ENCODE peak calls at places on chromosome 13, in ten cellular contexts. S is pancreas; F is CD4-positive, alpha-beta memory T cell; O is aorta; B is psoas muscle; Y is tibial nerve; H is colonic mucosa; P is lower lobe of right lung; J is IMR-90; X is PC-9. N is an unnamed sample. For H3K4me1, the result is how much of the 10 kb centered on the place peaks cover.

GRCh38 chr13:24168392-24168750 is 7.9 kb downstream of the SPATA13 start:
- DNase-seq in S (no peak), F (no peak), O (no peak), B (no peak), Y (no peak), H (no peak), P (no peak), J (no peak), X (no peak), N (no peak)

GRCh38 chr13:50740052-50740741 is 103.3 kb downstream of the DLEU7 start:
- DNase-seq in S (no peak), F (no peak), O (no peak), B (no peak), Y (no peak), H (no peak), P (no peak), J (no peak), X (no peak), N (no peak)

GRCh38 chr13:96817336-96817941 is 176.8 kb downstream of the OXGR1 start:
- DNase-seq in S (no peak), F (no peak), O (no peak), B (no peak), Y (no peak), H (no peak), P (no peak), J (peak), X (no peak), N (no peak)

GRCh38 chr13:27125357-27126282 is 46.0 kb downstream of the USP12 start:
- DNase-seq in S (no peak), F (no peak), O (no peak), B (no peak), Y (no peak), H (no peak), P (no peak), J (no peak), X (no peak), N (peak)

GRCh38 chr13:51856027-51856736 is 5.6 kb upstream of the CCDC70 start:
- DNase-seq in S (no peak), F (no peak), O (no peak), B (no peak), Y (no peak), H (peak), P (no peak), J (no peak), X (peak), N (no peak)

GRCh38 chr13:32211788-32212187 is 103.4 kb downstream of the ZAR1L start:
- DNase-seq in S (no peak), F (no peak), O (no peak), B (no peak), Y (no peak), H (no peak), P (no peak), J (peak), X (no peak), N (no peak)

GRCh38 chr13:94177041-94177440 is 302.4 kb downstream of the DCT start:
- DNase-seq in S (no peak), F (no peak), O (no peak), B (no peak), Y (no peak), H (no peak), P (no peak), J (no peak), X (no peak), N (no peak)

GRCh38 chr13:35810286-35810685 is 320.9 kb downstream of the DCLK1 start:
- DNase-seq in S (no peak), F (no peak), O (no peak), B (no peak), Y (no peak), H (no peak), P (no peak), J (no peak), X (no peak), N (no peak)

GRCh38 chr13:25630327-25630726 is 258.6 kb downstream of the ATP8A2 start:
- DNase-seq in S (no peak), F (no peak), O (no peak), B (no peak), Y (no peak), H (no peak), P (no peak), J (no peak), X (no peak), N (no peak)

GRCh38 chr13:51475727-51476521 is 23.1 kb upstream of the INTS6 start:
- DNase-seq in S (no peak), F (no peak), O (no peak), B (no peak), Y (no peak), H (no peak), P (no peak), J (peak), X (no peak), N (no peak)

GRCh38 chr13:31965361-31966066 is 66.1 kb upstream of the FRY start:
- DNase-seq in S (no peak), F (no peak), O (no peak), B (no peak), Y (no peak), H (no peak), P (no peak), J (peak), X (peak), N (no peak)

GRCh38 chr13:88919970-88920628 is 1248.9 kb downstream of the SLITRK5 start:
- DNase-seq in S (no peak), F (no peak), O (no peak), B (no peak), Y (no peak), H (no peak), P (no peak), J (no peak), X (no peak), N (no peak)

GRCh38 chr13:89627991-89628390 is 1719.5 kb upstream of the MIR17HG start:
- DNase-seq in S (no peak), F (no peak), O (no peak), B (no peak), Y (no peak), H (no peak), P (no peak), J (no peak), X (no peak), N (no peak)

GRCh38 chr13:30757026-30757425 is 21.7 kb downstream of the ALOX5AP start:
- DNase-seq in S (no peak), F (no peak), O (no peak), B (no peak), Y (no peak), H (no peak), P (no peak), J (no peak), X (no peak), N (no peak)

GRCh38 chr13:19782049-19782726 is 557 bp downstream of the PSPC1 start:
- DNase-seq in S (peak), F (peak), O (peak), B (peak), Y (peak), H (peak), P (peak), J (peak), X (no peak), N (peak)

GRCh38 chr13:60431108-60431700 is 34.2 kb downstream of the TDRD3 start:
- DNase-seq in S (no peak), F (peak), O (no peak), B (no peak), Y (no peak), H (no peak), P (no peak), J (peak), X (peak), N (no peak)

GRCh38 chr13:46598140-46598819 is 45.3 kb downstream of the LRCH1 start:
- DNase-seq in S (no peak), F (no peak), O (no peak), B (no peak), Y (no peak), H (no peak), P (no peak), J (no peak), X (no peak), N (no peak)

GRCh38 chr13:24217601-24218281 is 57.2 kb downstream of the SPATA13 start:
- DNase-seq in S (peak), F (no peak), O (no peak), B (no peak), Y (no peak), H (peak), P (no peak), J (no peak), X (no peak), N (no peak)

GRCh38 chr13:44425041-44425814 is 51.6 kb downstream of the SERP2 start:
- DNase-seq in S (no peak), F (no peak), O (peak), B (no peak), Y (no peak), H (no peak), P (no peak), J (no peak), X (no peak), N (no peak)

GRCh38 chr13:102847272-102848234 is 1.7 kb downstream of the ERCC5 start:
- DNase-seq in S (no peak), F (peak), O (no peak), B (no peak), Y (no peak), H (no peak), P (no peak), J (peak), X (no peak), N (no peak)

GRCh38 chr13:42865703-42866102 is 84.3 kb downstream of the FAM216B start:
- DNase-seq in S (no peak), F (no peak), O (no peak), B (no peak), Y (no peak), H (no peak), P (no peak), J (peak), X (no peak), N (no peak)

GRCh38 chr13:30580852-30581502 is 36.7 kb upstream of the USPL1 start:
- DNase-seq in S (no peak), F (no peak), O (no peak), B (no peak), Y (no peak), H (no peak), P (no peak), J (no peak), X (peak), N (no peak)

GRCh38 chr13:27001705-27002104 is 169.9 kb downstream of the USP12 start:
- DNase-seq in S (no peak), F (no peak), O (no peak), B (no peak), Y (no peak), H (no peak), P (no peak), J (no peak), X (no peak), N (no peak)

GRCh38 chr13:34458756-34459462 is 483.2 kb upstream of the NBEA start:
- DNase-seq in S (no peak), F (no peak), O (no peak), B (no peak), Y (no peak), H (no peak), P (no peak), J (no peak), X (no peak), N (peak)

GRCh38 chr13:31072041-31072440 is 89.7 kb downstream of the HSPH1 start:
- DNase-seq in S (no peak), F (no peak), O (no peak), B (no peak), Y (no peak), H (no peak), P (no peak), J (peak), X (no peak), N (no peak)

GRCh38 chr13:45696610-45697226 is 5.4 kb upstream of the CBY2 start:
- DNase-seq in S (no peak), F (no peak), O (no peak), B (no peak), Y (no peak), H (no peak), P (no peak), J (no peak), X (no peak), N (no peak)

GRCh38 chr13:89514534-89515312 is 1832.8 kb upstream of the MIR17HG start:
- DNase-seq in S (no peak), F (no peak), O (no peak), B (no peak), Y (no peak), H (no peak), P (no peak), J (peak), X (peak), N (no peak)

GRCh38 chr13:26343816-26344215 is 89.9 kb downstream of the CDK8 start:
- DNase-seq in S (no peak), F (no peak), O (no peak), B (no peak), Y (no peak), H (no peak), P (no peak), J (no peak), X (no peak), N (no peak)

GRCh38 chr13:42781362-42781761 is at the start of gene FAM216B:
- DNase-seq in S (no peak), F (no peak), O (no peak), B (no peak), Y (no peak), H (no peak), P (no peak), J (peak), X (no peak), N (no peak)

GRCh38 chr13:44040754-44041100 is 161.0 kb downstream of the LACC1 start:
- DNase-seq in S (no peak), F (no peak), O (no peak), B (no peak), Y (no peak), H (no peak), P (no peak), J (peak), X (no peak), N (no peak)

GRCh38 chr13:50511877-50512332 is 331.6 kb downstream of the DLEU7 start:
- DNase-seq in S (no peak), F (no peak), O (no peak), B (no peak), Y (no peak), H (peak), P (no peak), J (no peak), X (no peak), N (no peak)

GRCh38 chr13:79522583-79522982 is 41.6 kb downstream of the NDFIP2 start:
- DNase-seq in S (no peak), F (no peak), O (no peak), B (no peak), Y (no peak), H (no peak), P (no peak), J (peak), X (no peak), N (no peak)

GRCh38 chr13:47218611-47219010 is 321.8 kb upstream of the HTR2A start:
- DNase-seq in S (no peak), F (no peak), O (no peak), B (no peak), Y (no peak), H (no peak), P (no peak), J (no peak), X (no peak), N (no peak)

GRCh38 chr13:66424417-66424816 is 805.7 kb downstream of the PCDH9 start:
- DNase-seq in S (no peak), F (no peak), O (no peak), B (no peak), Y (no peak), H (no peak), P (no peak), J (peak), X (no peak), N (no peak)

GRCh38 chr13:71515639-71516038 is 351.4 kb downstream of the DACH1 start:
- DNase-seq in S (no peak), F (no peak), O (no peak), B (no peak), Y (no peak), H (no peak), P (no peak), J (no peak), X (no peak), N (no peak)

GRCh38 chr13:94825507-94825906 is 113.2 kb upstream of the SOX21 start:
- DNase-seq in S (no peak), F (no peak), O (no peak), B (peak), Y (peak), H (peak), P (no peak), J (no peak), X (no peak), N (peak)

GRCh38 chr13:75770164-75771145 is 134.3 kb downstream of the LMO7 start:
- DNase-seq in S (no peak), F (no peak), O (no peak), B (no peak), Y (no peak), H (no peak), P (no peak), J (peak), X (no peak), N (no peak)

GRCh38 chr13:26557393-26558073 is at the start of gene WASF3:
- DNase-seq in S (peak), F (no peak), O (peak), B (peak), Y (peak), H (peak), P (peak), J (peak), X (peak), N (peak)

GRCh38 chr13:76455960-76456359 is 430.2 kb downstream of the KCTD12 start:
- DNase-seq in S (no peak), F (no peak), O (no peak), B (no peak), Y (no peak), H (no peak), P (no peak), J (peak), X (no peak), N (no peak)

GRCh38 chr13:33869005-33869404 is 51.1 kb downstream of the RFC3 start:
- DNase-seq in S (no peak), F (no peak), O (no peak), B (no peak), Y (no peak), H (no peak), P (no peak), J (no peak), X (no peak), N (no peak)

GRCh38 chr13:21541271-21541670 is 62.7 kb downstream of the MICU2 start:
- DNase-seq in S (no peak), F (no peak), O (no peak), B (no peak), Y (no peak), H (no peak), P (no peak), J (no peak), X (peak), N (no peak)

GRCh38 chr13:21541980-21542379 is 62.0 kb downstream of the MICU2 start:
- DNase-seq in S (no peak), F (no peak), O (no peak), B (no peak), Y (no peak), H (no peak), P (no peak), J (no peak), X (no peak), N (no peak)

GRCh38 chr13:21539687-21540086 is 64.3 kb downstream of the MICU2 start:
- DNase-seq in S (no peak), F (no peak), O (no peak), B (no peak), Y (no peak), H (no peak), P (no peak), J (no peak), X (no peak), N (no peak)

GRCh38 chr13:21544515-21544914 is 59.5 kb downstream of the MICU2 start:
- DNase-seq in S (no peak), F (no peak), O (no peak), B (no peak), Y (no peak), H (no peak), P (no peak), J (no peak), X (no peak), N (no peak)

GRCh38 chr13:21542563-21542962 is 61.4 kb downstream of the MICU2 start:
- DNase-seq in S (no peak), F (no peak), O (no peak), B (no peak), Y (no peak), H (no peak), P (no peak), J (no peak), X (peak), N (no peak)
- H3K4me1 ChIP-seq in S (under half), F (under half), O (under half), B (under half), Y (under half), H (under half), P (under half), J (under half), X (under half), N (under half)

GRCh38 chr13:110649551-110649950 is 34.2 kb downstream of the NAXD start:
- DNase-seq in S (no peak), F (no peak), O (peak), B (no peak), Y (no peak), H (no peak), P (no peak), J (no peak), X (no peak), N (no peak)

GRCh38 chr13:110647365-110647737 is 32.0 kb downstream of the NAXD start:
- DNase-seq in S (no peak), F (no peak), O (no peak), B (no peak), Y (no peak), H (no peak), P (no peak), J (no peak), X (no peak), N (no peak)

GRCh38 chr13:110648848-110649421 is 33.6 kb downstream of the NAXD start:
- DNase-seq in S (no peak), F (no peak), O (peak), B (no peak), Y (no peak), H (peak), P (no peak), J (no peak), X (no peak), N (no peak)

GRCh38 chr13:110646442-110647364 is 31.4 kb downstream of the NAXD start:
- DNase-seq in S (no peak), F (no peak), O (no peak), B (no peak), Y (no peak), H (no peak), P (no peak), J (no peak), X (no peak), N (no peak)

GRCh38 chr13:110648155-110648819 is 32.9 kb downstream of the NAXD start:
- DNase-seq in S (no peak), F (no peak), O (peak), B (no peak), Y (no peak), H (peak), P (no peak), J (no peak), X (no peak), N (no peak)
- H3K4me1 ChIP-seq in S (under half), F (under half), O (under half), B (under half), Y (under half), H (under half), P (under half), J (under half), X (under half), N (under half)

GRCh38 chr13:40579535-40579934 is 86.9 kb downstream of the FOXO1 start:
- DNase-seq in S (no peak), F (no peak), O (no peak), B (no peak), Y (no peak), H (no peak), P (no peak), J (no peak), X (no peak), N (no peak)
- H3K4me1 ChIP-seq in S (under half), F (half or more), O (under half), B (half or more), Y (under half), H (under half), P (under half), J (under half), X (under half), N (under half)

GRCh38 chr13:112700291-112701060 is 10.6 kb downstream of the ATP11A start:
- DNase-seq in S (no peak), F (no peak), O (peak), B (no peak), Y (no peak), H (no peak), P (no peak), J (no peak), X (no peak), N (no peak)

GRCh38 chr13:112696001-112696868 is 6.4 kb downstream of the ATP11A start:
- DNase-seq in S (no peak), F (no peak), O (peak), B (no peak), Y (no peak), H (no peak), P (peak), J (no peak), X (no peak), N (no peak)

GRCh38 chr13:112696869-112697465 is 7.1 kb downstream of the ATP11A start:
- DNase-seq in S (no peak), F (no peak), O (peak), B (no peak), Y (no peak), H (no peak), P (peak), J (no peak), X (no peak), N (no peak)

GRCh38 chr13:112699318-112699918 is 9.6 kb downstream of the ATP11A start:
- DNase-seq in S (no peak), F (no peak), O (peak), B (no peak), Y (no peak), H (no peak), P (no peak), J (no peak), X (no peak), N (no peak)

DNA sequence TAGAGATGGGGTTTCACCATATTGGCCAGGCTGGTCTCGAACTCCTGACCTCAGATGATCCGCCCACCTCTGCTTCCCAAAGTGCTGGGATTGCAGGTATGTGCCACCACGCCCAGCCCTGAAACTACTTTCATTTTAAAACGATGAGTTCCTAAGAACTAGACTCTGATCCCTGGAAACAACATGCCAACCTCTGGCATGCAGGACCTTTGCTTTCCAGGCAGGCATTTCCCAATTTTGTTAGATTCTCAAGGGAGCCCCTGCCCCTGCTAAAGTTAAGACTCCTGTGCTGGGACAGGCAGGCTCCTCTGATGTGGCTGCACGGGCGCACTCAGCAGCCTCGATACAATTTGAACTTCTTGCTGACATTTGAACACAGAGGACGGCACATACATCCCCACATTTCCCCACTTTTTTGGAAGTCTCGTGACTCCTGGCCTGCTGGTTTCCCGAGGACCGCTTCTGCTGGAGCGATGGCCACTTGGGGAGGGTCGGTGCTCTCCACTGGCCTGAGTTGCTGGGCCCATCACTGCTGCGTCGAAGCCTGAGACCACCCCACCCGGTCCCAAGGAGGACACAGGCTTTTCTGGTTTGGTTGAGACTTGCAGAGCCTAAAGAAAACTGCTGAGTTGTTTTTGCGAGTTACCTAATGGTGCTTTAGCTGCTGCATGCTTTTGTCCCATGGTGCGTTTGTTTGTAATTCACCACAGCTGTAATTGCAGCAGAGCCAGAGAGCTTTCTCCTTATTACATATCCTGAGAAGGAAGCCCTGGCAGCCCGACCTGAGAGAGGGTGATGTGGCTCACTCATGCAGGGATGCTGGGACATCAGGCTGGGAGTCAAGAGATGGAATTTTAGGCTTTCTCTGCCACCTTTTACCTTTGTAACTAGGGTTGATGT is 8.2 kb downstream of the ATP11A start:
- DNase-seq in S (no peak), F (no peak), O (peak), B (no peak), Y (no peak), H (no peak), P (peak), J (peak), X (no peak), N (no peak)
- H3K4me1 ChIP-seq in S (under half), F (under half), O (under half), B (under half), Y (under half), H (under half), P (half or more), J (under half), X (under half), N (under half)

N was measured in testis.